ENCODE peak calls at places on chromosome 18, in eight cellular contexts. T, B, U, W, K, E, S and H are unnamed samples.

GRCh38 chr18:42183746-42184145 is 228.7 kb downstream of the PIK3C3 start:
- DNase-seq in T (no peak), B (peak; percentile 92), U (no peak), W (no peak), K (no peak), E (peak; percentile 66), S (no peak), H (no peak)

GRCh38 chr18:75854174-75854573 is 426.7 kb upstream of the SMIM21 start:
- DNase-seq in T (peak; percentile 71), B (peak; percentile 22), U (no peak), W (no peak), K (no peak), E (no peak), S (no peak), H (no peak)

GRCh38 chr18:22065311-22065710 is 104.1 kb upstream of the GATA6 start:
- DNase-seq in T (no peak), B (no peak), U (no peak), W (no peak), K (no peak), E (no peak), S (no peak), H (no peak)

GRCh38 chr18:45324081-45324480 is 291.2 kb upstream of the SLC14A2 start:
- DNase-seq in T (no peak), B (no peak), U (no peak), W (no peak), K (no peak), E (no peak), S (no peak), H (no peak)

GRCh38 chr18:9506046-9506792 is 30.9 kb downstream of the RALBP1 start:
- DNase-seq in T (peak; percentile 28), B (peak; percentile 44), U (peak; percentile 42), W (no peak), K (no peak), E (no peak), S (no peak), H (no peak)

GRCh38 chr18:76495435-76496199 is 575 bp upstream of the ZNF516 start:
- DNase-seq in T (peak; percentile 65), B (no peak), U (peak; percentile 54), W (peak; percentile 51), K (no peak), E (peak; percentile 89), S (no peak), H (no peak)

GRCh38 chr18:36441426-36441870 is 143.9 kb downstream of the FHOD3 start:
- DNase-seq in T (no peak), B (no peak), U (no peak), W (no peak), K (no peak), E (no peak), S (no peak), H (no peak)

GRCh38 chr18:11999431-11999830 is 18.1 kb downstream of the IMPA2 start:
- DNase-seq in T (no peak), B (no peak), U (no peak), W (no peak), K (no peak), E (no peak), S (no peak), H (no peak)

GRCh38 chr18:79866889-79867574 is 69.3 kb downstream of the KCNG2 start:
- DNase-seq in T (no peak), B (peak; percentile 47), U (no peak), W (peak; percentile 22), K (no peak), E (peak; percentile 83), S (no peak), H (no peak)

GRCh38 chr18:74654637-74655036 is 57.0 kb downstream of the ZNF407 start:
- DNase-seq in T (no peak), B (peak; percentile 3), U (no peak), W (no peak), K (no peak), E (peak; percentile 63), S (no peak), H (no peak)

GRCh38 chr18:73756256-73757091 is 391.2 kb downstream of the FBXO15 start:
- DNase-seq in T (no peak), B (no peak), U (no peak), W (no peak), K (no peak), E (no peak), S (no peak), H (no peak)

GRCh38 chr18:10420561-10421352 is 33.7 kb upstream of the APCDD1 start:
- DNase-seq in T (no peak), B (peak; percentile 39), U (no peak), W (no peak), K (no peak), E (peak; percentile 5), S (no peak), H (no peak)

GRCh38 chr18:58106674-58107058 is 62.6 kb downstream of the NEDD4L start:
- DNase-seq in T (no peak), B (no peak), U (no peak), W (no peak), K (no peak), E (no peak), S (no peak), H (no peak)

GRCh38 chr18:58661423-58661822 is 9.8 kb upstream of the MALT1 start:
- DNase-seq in T (peak; percentile 24), B (peak; percentile 13), U (peak; percentile 20), W (no peak), K (no peak), E (no peak), S (no peak), H (no peak)

GRCh38 chr18:13216732-13217465 is 1.7 kb upstream of the LDLRAD4 start:
- DNase-seq in T (peak; percentile 61), B (no peak), U (peak; percentile 71), W (peak; percentile 77), K (no peak), E (no peak), S (no peak), H (no peak)

GRCh38 chr18:63098014-63098981 is 221.3 kb downstream of the BCL2 start:
- DNase-seq in T (no peak), B (no peak), U (no peak), W (peak; percentile 70), K (no peak), E (no peak), S (no peak), H (no peak)

GRCh38 chr18:58789856-58790255 is 74.8 kb upstream of the ZNF532 start:
- DNase-seq in T (no peak), B (no peak), U (no peak), W (no peak), K (no peak), E (no peak), S (no peak), H (no peak)

GRCh38 chr18:31891566-31891965 is 51.4 kb downstream of the TRAPPC8 start:
- DNase-seq in T (no peak), B (no peak), U (no peak), W (no peak), K (no peak), E (no peak), S (no peak), H (no peak)

GRCh38 chr18:23888880-23889279 is 125.7 kb upstream of the TTC39C start:
- DNase-seq in T (no peak), B (no peak), U (no peak), W (no peak), K (no peak), E (no peak), S (no peak), H (no peak)

GRCh38 chr18:22260208-22260816 is 90.9 kb downstream of the GATA6 start:
- DNase-seq in T (no peak), B (no peak), U (no peak), W (no peak), K (no peak), E (no peak), S (no peak), H (no peak)

GRCh38 chr18:55738483-55739114 is 150.6 kb upstream of the TCF4 start:
- DNase-seq in T (no peak), B (no peak), U (no peak), W (no peak), K (no peak), E (no peak), S (no peak), H (no peak)

GRCh38 chr18:59022167-59022945 is 117.3 kb upstream of the SEC11C start:
- DNase-seq in T (no peak), B (no peak), U (no peak), W (no peak), K (no peak), E (no peak), S (no peak), H (no peak)

GRCh38 chr18:32772580-32773186 is at the start of gene KLHL14:
- DNase-seq in T (no peak), B (no peak), U (no peak), W (peak; percentile 15), K (no peak), E (no peak), S (no peak), H (no peak)

GRCh38 chr18:75154997-75155396 is 53.9 kb downstream of the PTGR3 start:
- DNase-seq in T (no peak), B (no peak), U (no peak), W (no peak), K (no peak), E (no peak), S (no peak), H (no peak)